ENCODE peak calls at places on chromosomes 1 and 21, in ten cellular contexts. One of them, this sample, is unnamed.

GRCh38 chr21:35378881-35379280 is 329.8 kb upstream of the RUNX1 start:
- DNase-seq in HCT116: no peak
- DNase-seq in Karpas-422: no peak
- DNase-seq in psoas muscle: no peak
- DNase-seq in HL-60: no peak
- DNase-seq in PC-3: no peak
- DNase-seq in tibial artery: no peak
- DNase-seq in coronary artery: no peak
- DNase-seq in mesendoderm: no peak
- DNase-seq in thoracic aorta: no peak
- DNase-seq in this sample: no peak

GRCh38 chr1:234896477-234897364 is 231.9 kb downstream of the TOMM20 start:
- DNase-seq in coronary artery: no peak
- DNase-seq in psoas muscle: no peak
- DNase-seq in PC-3: no peak
- DNase-seq in thoracic aorta: no peak
- DNase-seq in tibial artery: no peak
- DNase-seq in Karpas-422: no peak
- DNase-seq in HCT116: no peak
- DNase-seq in HL-60: no peak
- DNase-seq in mesendoderm: no peak
- DNase-seq in this sample: no peak

GRCh38 chr1:43987159-43988022 is 4.0 kb upstream of the CCDC24 start:
- DNase-seq in mesendoderm: no peak
- DNase-seq in tibial artery: no peak
- DNase-seq in psoas muscle: no peak
- DNase-seq in thoracic aorta: no peak
- DNase-seq in HL-60: no peak
- DNase-seq in HCT116: no peak
- DNase-seq in coronary artery: no peak
- DNase-seq in PC-3: no peak
- DNase-seq in Karpas-422: no peak
- DNase-seq in this sample: no peak

GRCh38 chr1:234235373-234235772 is 137.9 kb upstream of the COA6 start:
- DNase-seq in PC-3: no peak
- DNase-seq in psoas muscle: no peak
- DNase-seq in HCT116: no peak
- DNase-seq in tibial artery: no peak
- DNase-seq in HL-60: no peak
- DNase-seq in coronary artery: no peak
- DNase-seq in mesendoderm: no peak
- DNase-seq in thoracic aorta: no peak
- DNase-seq in Karpas-422: no peak
- DNase-seq in this sample: no peak

GRCh38 chr1:89833183-89834077 is 12.6 kb downstream of the LRRC8D start:
- DNase-seq in mesendoderm: no peak
- DNase-seq in PC-3: no peak
- DNase-seq in HCT116: no peak
- DNase-seq in HL-60: no peak
- DNase-seq in psoas muscle: no peak
- DNase-seq in tibial artery: no peak
- DNase-seq in Karpas-422: no peak
- DNase-seq in coronary artery: no peak
- DNase-seq in thoracic aorta: no peak
- DNase-seq in this sample: peak

GRCh38 chr21:37385179-37385765 is 18.7 kb downstream of the DYRK1A start:
- DNase-seq in psoas muscle: no peak
- DNase-seq in PC-3: no peak
- DNase-seq in HL-60: no peak
- DNase-seq in coronary artery: no peak
- DNase-seq in mesendoderm: no peak
- DNase-seq in Karpas-422: no peak
- DNase-seq in thoracic aorta: no peak
- DNase-seq in HCT116: no peak
- DNase-seq in tibial artery: no peak
- DNase-seq in this sample: no peak

GRCh38 chr1:225468270-225469020 is 40.6 kb upstream of the LBR start:
- DNase-seq in HL-60: no peak
- DNase-seq in HCT116: no peak
- DNase-seq in tibial artery: no peak
- DNase-seq in PC-3: no peak
- DNase-seq in mesendoderm: no peak
- DNase-seq in psoas muscle: peak
- DNase-seq in thoracic aorta: no peak
- DNase-seq in coronary artery: peak
- DNase-seq in Karpas-422: no peak
- DNase-seq in this sample: no peak

GRCh38 chr1:32988665-32989064 is 24.1 kb upstream of the RNF19B start:
- DNase-seq in coronary artery: no peak
- DNase-seq in tibial artery: peak
- DNase-seq in PC-3: peak
- DNase-seq in mesendoderm: no peak
- DNase-seq in thoracic aorta: no peak
- DNase-seq in HCT116: no peak
- DNase-seq in HL-60: no peak
- DNase-seq in Karpas-422: no peak
- DNase-seq in psoas muscle: no peak
- DNase-seq in this sample: no peak

GRCh38 chr1:212158912-212159796 is 123.6 kb downstream of the DTL start:
- DNase-seq in PC-3: no peak
- DNase-seq in HL-60: no peak
- DNase-seq in mesendoderm: no peak
- DNase-seq in tibial artery: no peak
- DNase-seq in thoracic aorta: no peak
- DNase-seq in HCT116: no peak
- DNase-seq in coronary artery: no peak
- DNase-seq in Karpas-422: no peak
- DNase-seq in psoas muscle: no peak
- DNase-seq in this sample: no peak

GRCh38 chr21:45554477-45555175 is 12.4 kb upstream of the SLC19A1 start:
- DNase-seq in tibial artery: peak
- DNase-seq in HCT116: peak
- DNase-seq in coronary artery: no peak
- DNase-seq in thoracic aorta: no peak
- DNase-seq in Karpas-422: peak
- DNase-seq in PC-3: peak
- DNase-seq in mesendoderm: peak
- DNase-seq in psoas muscle: peak
- DNase-seq in HL-60: peak
- DNase-seq in this sample: peak

GRCh38 chr1:75768021-75768420 is 18.0 kb upstream of the RABGGTB start:
- DNase-seq in mesendoderm: peak
- DNase-seq in PC-3: no peak
- DNase-seq in coronary artery: no peak
- DNase-seq in psoas muscle: no peak
- DNase-seq in Karpas-422: no peak
- DNase-seq in HL-60: no peak
- DNase-seq in HCT116: no peak
- DNase-seq in thoracic aorta: no peak
- DNase-seq in tibial artery: no peak
- DNase-seq in this sample: no peak

GRCh38 chr1:32755098-32755809 is 52.7 kb upstream of the SYNC start:
- DNase-seq in tibial artery: no peak
- DNase-seq in PC-3: no peak
- DNase-seq in HL-60: no peak
- DNase-seq in psoas muscle: no peak
- DNase-seq in Karpas-422: no peak
- DNase-seq in mesendoderm: peak
- DNase-seq in thoracic aorta: no peak
- DNase-seq in coronary artery: no peak
- DNase-seq in HCT116: no peak
- DNase-seq in this sample: no peak

GRCh38 chr21:42644223-42645208 is 8.9 kb upstream of the PDE9A start:
- DNase-seq in Karpas-422: no peak
- DNase-seq in mesendoderm: no peak
- DNase-seq in HL-60: no peak
- DNase-seq in thoracic aorta: no peak
- DNase-seq in tibial artery: no peak
- DNase-seq in HCT116: no peak
- DNase-seq in PC-3: no peak
- DNase-seq in coronary artery: no peak
- DNase-seq in psoas muscle: peak
- DNase-seq in this sample: no peak

GRCh38 chr1:13667696-13668095 is 32.3 kb upstream of the PRDM2 start:
- DNase-seq in mesendoderm: no peak
- DNase-seq in Karpas-422: peak
- DNase-seq in HCT116: no peak
- DNase-seq in coronary artery: no peak
- DNase-seq in tibial artery: no peak
- DNase-seq in HL-60: no peak
- DNase-seq in psoas muscle: no peak
- DNase-seq in PC-3: no peak
- DNase-seq in thoracic aorta: no peak
- DNase-seq in this sample: no peak

GRCh38 chr1:217137210-217137871 is 414.1 kb upstream of the ESRRG start:
- DNase-seq in tibial artery: no peak
- DNase-seq in thoracic aorta: no peak
- DNase-seq in mesendoderm: peak
- DNase-seq in HL-60: no peak
- DNase-seq in HCT116: no peak
- DNase-seq in coronary artery: no peak
- DNase-seq in Karpas-422: no peak
- DNase-seq in PC-3: no peak
- DNase-seq in psoas muscle: peak
- DNase-seq in this sample: no peak

GRCh38 chr1:111660204-111661150 is 40.9 kb downstream of the RAP1A start:
- DNase-seq in mesendoderm: peak
- DNase-seq in HL-60: no peak
- DNase-seq in tibial artery: no peak
- DNase-seq in psoas muscle: no peak
- DNase-seq in PC-3: no peak
- DNase-seq in Karpas-422: peak
- DNase-seq in coronary artery: no peak
- DNase-seq in thoracic aorta: no peak
- DNase-seq in HCT116: no peak
- DNase-seq in this sample: no peak

DNA sequence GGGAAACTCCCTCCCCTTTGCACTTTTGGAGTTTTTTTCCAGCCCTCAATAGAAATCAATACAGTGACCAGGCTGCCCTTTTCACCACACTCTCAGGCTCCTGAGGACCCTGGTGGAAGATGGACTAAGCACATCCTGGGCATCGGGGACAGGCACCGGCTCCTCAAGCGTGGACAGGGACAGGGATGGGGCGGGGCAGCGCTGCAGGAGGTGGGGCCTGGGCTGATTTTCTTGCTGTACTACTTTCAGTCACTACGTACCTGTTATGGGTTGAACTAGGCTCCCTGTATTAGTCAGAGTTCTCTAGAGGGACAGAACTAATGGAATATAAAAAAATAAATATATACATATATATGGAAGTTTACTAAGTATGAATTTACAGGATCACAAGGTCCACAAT is 2.5 kb downstream of the MX2 start:
- DNase-seq in coronary artery: peak
- DNase-seq in HL-60: no peak
- DNase-seq in tibial artery: no peak
- DNase-seq in PC-3: peak
- DNase-seq in HCT116: no peak
- DNase-seq in mesendoderm: no peak
- DNase-seq in Karpas-422: no peak
- DNase-seq in psoas muscle: no peak
- DNase-seq in thoracic aorta: no peak
- DNase-seq in this sample: no peak
- H3K27ac ChIP-seq in coronary artery: no peak
- H3K27ac ChIP-seq in HL-60: no peak
- H3K27ac ChIP-seq in tibial artery: no peak
- H3K27ac ChIP-seq in PC-3: no peak
- H3K27ac ChIP-seq in HCT116: no peak
- H3K27ac ChIP-seq in mesendoderm: no peak
- H3K27ac ChIP-seq in Karpas-422: no peak
- H3K27ac ChIP-seq in psoas muscle: no peak
- H3K27ac ChIP-seq in thoracic aorta: no peak
- H3K27ac ChIP-seq in this sample: no peak

DNA sequence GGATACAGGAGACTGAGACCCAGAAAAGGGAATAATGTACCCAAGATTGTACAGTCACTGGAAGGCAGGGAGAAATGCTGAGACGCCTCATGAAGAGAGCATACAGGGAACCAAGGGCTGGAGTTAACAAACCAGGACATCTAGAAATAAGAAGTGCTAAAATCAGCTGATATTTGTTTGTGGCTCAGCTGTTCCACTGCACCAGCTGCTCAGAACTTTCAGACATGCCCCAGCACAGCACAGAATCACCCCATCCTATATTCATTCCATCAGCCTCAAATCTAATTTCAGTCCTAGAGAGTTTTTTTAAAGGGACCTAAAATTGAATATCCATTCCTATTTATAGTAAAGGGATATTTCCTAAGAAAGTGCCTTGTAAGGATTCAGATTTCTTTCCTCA is 60.2 kb downstream of the DAB1 start:
- DNase-seq in thoracic aorta: no peak
- DNase-seq in PC-3: no peak
- DNase-seq in HL-60: no peak
- DNase-seq in mesendoderm: no peak
- DNase-seq in coronary artery: no peak
- DNase-seq in HCT116: no peak
- DNase-seq in tibial artery: no peak
- DNase-seq in Karpas-422: no peak
- DNase-seq in psoas muscle: no peak
- DNase-seq in this sample: no peak
- H3K27ac ChIP-seq in thoracic aorta: no peak
- H3K27ac ChIP-seq in PC-3: no peak
- H3K27ac ChIP-seq in HL-60: no peak
- H3K27ac ChIP-seq in mesendoderm: no peak
- H3K27ac ChIP-seq in coronary artery: no peak
- H3K27ac ChIP-seq in HCT116: no peak
- H3K27ac ChIP-seq in tibial artery: no peak
- H3K27ac ChIP-seq in Karpas-422: no peak
- H3K27ac ChIP-seq in psoas muscle: no peak
- H3K27ac ChIP-seq in this sample: no peak

GRCh38 chr1:97042551-97042950 is 321.0 kb downstream of the PTBP2 start:
- DNase-seq in mesendoderm: no peak
- DNase-seq in HL-60: no peak
- DNase-seq in Karpas-422: no peak
- DNase-seq in thoracic aorta: no peak
- DNase-seq in tibial artery: no peak
- DNase-seq in HCT116: no peak
- DNase-seq in psoas muscle: no peak
- DNase-seq in PC-3: no peak
- DNase-seq in coronary artery: no peak
- DNase-seq in this sample: no peak
- H3K27ac ChIP-seq in mesendoderm: no peak
- H3K27ac ChIP-seq in HL-60: no peak
- H3K27ac ChIP-seq in Karpas-422: no peak
- H3K27ac ChIP-seq in thoracic aorta: no peak
- H3K27ac ChIP-seq in tibial artery: no peak
- H3K27ac ChIP-seq in HCT116: no peak
- H3K27ac ChIP-seq in psoas muscle: no peak
- H3K27ac ChIP-seq in PC-3: no peak
- H3K27ac ChIP-seq in coronary artery: no peak
- H3K27ac ChIP-seq in this sample: no peak

DNA sequence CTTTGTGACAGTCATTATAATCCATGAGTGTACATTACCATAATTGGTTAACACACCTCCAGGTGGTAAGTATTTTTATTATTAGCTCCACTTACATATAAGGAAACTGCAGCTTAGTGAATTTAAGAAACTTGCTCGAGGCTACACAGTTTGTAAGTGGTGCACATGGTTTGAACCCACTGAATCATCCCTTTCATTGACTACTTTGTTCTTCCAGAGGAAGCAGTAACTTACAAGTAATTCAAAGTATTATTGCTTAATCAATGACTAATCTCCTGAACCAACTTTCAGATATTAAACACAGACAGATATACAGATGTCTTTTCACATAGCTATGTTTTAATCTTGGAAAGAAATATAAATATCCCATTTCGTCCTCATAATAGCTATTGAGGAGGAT is 18.7 kb upstream of the CLDN8 start:
- DNase-seq in Karpas-422: no peak
- DNase-seq in tibial artery: no peak
- DNase-seq in psoas muscle: no peak
- DNase-seq in mesendoderm: no peak
- DNase-seq in PC-3: peak
- DNase-seq in HL-60: no peak
- DNase-seq in HCT116: no peak
- DNase-seq in coronary artery: no peak
- DNase-seq in thoracic aorta: no peak
- DNase-seq in this sample: no peak
- H3K27ac ChIP-seq in Karpas-422: no peak
- H3K27ac ChIP-seq in tibial artery: no peak
- H3K27ac ChIP-seq in psoas muscle: no peak
- H3K27ac ChIP-seq in mesendoderm: no peak
- H3K27ac ChIP-seq in PC-3: peak
- H3K27ac ChIP-seq in HL-60: no peak
- H3K27ac ChIP-seq in HCT116: no peak
- H3K27ac ChIP-seq in coronary artery: no peak
- H3K27ac ChIP-seq in thoracic aorta: no peak
- H3K27ac ChIP-seq in this sample: no peak